ENCODE peak calls at places on chromosomes 12 and 14, in eight cellular contexts. M is A549, X is H54, H is gastrocnemius medialis, S is HepG2, R is esophagus muscularis mucosa, N is tibial nerve, Y is IMR-90. T is an unnamed sample.

GRCh38 chr12:57093412-57094193 is 4.7 kb downstream of the NAB2 start:
- DNase-seq in M (peak; percentile 64), X (no peak), H (peak; percentile 59), S (no peak), R (peak; percentile 96), N (peak; percentile 72), Y (peak; percentile 90), T (peak; percentile 75)

GRCh38 chr12:13004368-13004767 is 4.3 kb upstream of the HEBP1 start:
- DNase-seq in M (no peak), X (no peak), H (no peak), S (no peak), R (no peak), N (no peak), Y (peak; percentile 36), T (no peak)

GRCh38 chr12:111766608-111767361 is at the start of gene ALDH2:
- DNase-seq in M (peak; percentile 85), X (no peak), H (peak; percentile 55), S (peak; percentile 72), R (no peak), N (peak; percentile 70), Y (peak; percentile 43), T (peak; percentile 88)

GRCh38 chr12:128909653-128910052 is 56.4 kb downstream of the GLT1D1 start:
- DNase-seq in M (no peak), X (no peak), H (no peak), S (no peak), R (no peak), N (no peak), Y (no peak), T (peak; percentile 56)

GRCh38 chr12:45388545-45388944 is 172.7 kb downstream of the ANO6 start:
- DNase-seq in M (peak; percentile 54), X (no peak), H (no peak), S (peak; percentile 29), R (no peak), N (peak; percentile 62), Y (peak; percentile 58), T (no peak)

GRCh38 chr14:99704037-99704436 is 19.9 kb downstream of the CYP46A1 start:
- DNase-seq in M (no peak), X (no peak), H (no peak), S (no peak), R (no peak), N (no peak), Y (no peak), T (no peak)

GRCh38 chr12:41988715-41989114 is 156.0 kb downstream of the GXYLT1 start:
- DNase-seq in M (no peak), X (no peak), H (no peak), S (no peak), R (peak; percentile 42), N (no peak), Y (no peak), T (no peak)

GRCh38 chr14:61615743-61616523 is 79.4 kb upstream of the HIF1A start:
- DNase-seq in M (no peak), X (no peak), H (no peak), S (no peak), R (no peak), N (no peak), Y (no peak), T (no peak)

GRCh38 chr12:108638141-108638823 is 4.6 kb upstream of the SELPLG start:
- DNase-seq in M (no peak), X (no peak), H (peak; percentile 29), S (no peak), R (no peak), N (no peak), Y (no peak), T (no peak)

GRCh38 chr12:99386907-99387306 is 260.6 kb upstream of the GARIN6 start:
- DNase-seq in M (peak; percentile 13), X (no peak), H (no peak), S (peak; percentile 48), R (no peak), N (no peak), Y (peak; percentile 8), T (no peak)

GRCh38 chr14:78967111-78967809 is 797.1 kb downstream of the NRXN3 start:
- DNase-seq in M (no peak), X (no peak), H (no peak), S (no peak), R (no peak), N (no peak), Y (peak; percentile 85), T (no peak)

GRCh38 chr12:58655375-58655774 is 264.9 kb downstream of the LRIG3 start:
- DNase-seq in M (no peak), X (no peak), H (no peak), S (no peak), R (peak; percentile 82), N (no peak), Y (no peak), T (no peak)

GRCh38 chr12:106428379-106428778 is 70.8 kb downstream of the POLR3B start:
- DNase-seq in M (no peak), X (no peak), H (peak; percentile 42), S (no peak), R (no peak), N (peak; percentile 17), Y (peak; percentile 52), T (peak; percentile 62)

GRCh38 chr14:105294142-105294597 is 6.6 kb downstream of the BRF1 start:
- DNase-seq in M (no peak), X (no peak), H (no peak), S (no peak), R (no peak), N (no peak), Y (peak; percentile 50), T (no peak)

GRCh38 chr14:36513012-36513420 is 7.0 kb downstream of the NKX2-1 start:
- DNase-seq in M (no peak), X (no peak), H (no peak), S (no peak), R (no peak), N (no peak), Y (no peak), T (no peak)

GRCh38 chr12:106917503-106917902 is 38.2 kb upstream of the TMEM263 start:
- DNase-seq in M (no peak), X (no peak), H (no peak), S (no peak), R (no peak), N (no peak), Y (no peak), T (no peak)

GRCh38 chr12:76219806-76220205 is 128.4 kb downstream of the BBS10 start:
- DNase-seq in M (no peak), X (no peak), H (no peak), S (peak; percentile 24), R (no peak), N (no peak), Y (no peak), T (no peak)

GRCh38 chr14:57355081-57355480 is 35.3 kb upstream of the NAA30 start:
- DNase-seq in M (no peak), X (no peak), H (no peak), S (peak; percentile 26), R (no peak), N (no peak), Y (no peak), T (no peak)

GRCh38 chr12:22082190-22082701 is 36.2 kb downstream of the CMAS start:
- DNase-seq in M (no peak), X (no peak), H (no peak), S (peak; percentile 12), R (no peak), N (no peak), Y (no peak), T (no peak)
- TF ChIP-seq POLR2A in M (no peak), X (no peak), H (no peak), S (no peak), R (no peak), N (no peak), Y (no peak), T (no peak)

GRCh38 chr14:94330432-94330831 is 7.3 kb upstream of the SERPINA6 start:
- DNase-seq in M (no peak), X (no peak), H (no peak), S (no peak), R (peak; percentile 75), N (no peak), Y (no peak), T (no peak)

GRCh38 chr14:94331462-94331861 is 8.3 kb upstream of the SERPINA6 start:
- DNase-seq in M (no peak), X (no peak), H (no peak), S (no peak), R (no peak), N (no peak), Y (no peak), T (no peak)

GRCh38 chr14:94330857-94331256 is 7.7 kb upstream of the SERPINA6 start:
- DNase-seq in M (no peak), X (no peak), H (no peak), S (no peak), R (peak; percentile 86), N (no peak), Y (no peak), T (peak; percentile 79)

GRCh38 chr14:94329857-94330256 is 6.7 kb upstream of the SERPINA6 start:
- DNase-seq in M (no peak), X (no peak), H (no peak), S (no peak), R (no peak), N (no peak), Y (no peak), T (no peak)

GRCh38 chr14:94328196-94328595 is 5.1 kb upstream of the SERPINA6 start:
- DNase-seq in M (no peak), X (no peak), H (no peak), S (no peak), R (no peak), N (no peak), Y (no peak), T (no peak)
- TF ChIP-seq POLR2A in M (no peak), X (no peak), H (no peak), S (no peak), R (no peak), N (no peak), Y (no peak), T (no peak)

DNA sequence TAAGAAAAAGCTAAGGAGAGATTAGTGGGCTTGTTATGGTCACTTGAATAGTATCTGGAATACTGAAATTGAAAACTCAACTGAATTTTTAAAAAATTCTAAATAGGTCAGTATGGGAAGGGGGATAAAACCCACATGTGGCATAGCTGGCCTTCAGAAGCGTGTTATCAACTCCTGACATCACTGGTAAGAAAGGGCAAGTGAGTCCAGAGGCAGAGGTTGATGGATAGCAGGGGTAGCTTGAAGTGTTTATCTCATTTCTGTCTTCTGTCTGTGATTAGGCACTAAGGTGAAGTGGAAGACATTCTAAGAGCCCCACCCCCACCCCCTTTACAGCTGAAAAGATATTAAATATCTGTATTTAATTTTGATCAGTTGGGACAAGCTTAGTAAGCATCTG is 261.4 kb upstream of the TMTC1 start:
- DNase-seq in M (no peak), X (no peak), H (no peak), S (no peak), R (no peak), N (no peak), Y (no peak), T (no peak)
- TF ChIP-seq POLR2A in M (no peak), X (no peak), H (no peak), S (no peak), R (no peak), N (no peak), Y (no peak), T (no peak)

DNA sequence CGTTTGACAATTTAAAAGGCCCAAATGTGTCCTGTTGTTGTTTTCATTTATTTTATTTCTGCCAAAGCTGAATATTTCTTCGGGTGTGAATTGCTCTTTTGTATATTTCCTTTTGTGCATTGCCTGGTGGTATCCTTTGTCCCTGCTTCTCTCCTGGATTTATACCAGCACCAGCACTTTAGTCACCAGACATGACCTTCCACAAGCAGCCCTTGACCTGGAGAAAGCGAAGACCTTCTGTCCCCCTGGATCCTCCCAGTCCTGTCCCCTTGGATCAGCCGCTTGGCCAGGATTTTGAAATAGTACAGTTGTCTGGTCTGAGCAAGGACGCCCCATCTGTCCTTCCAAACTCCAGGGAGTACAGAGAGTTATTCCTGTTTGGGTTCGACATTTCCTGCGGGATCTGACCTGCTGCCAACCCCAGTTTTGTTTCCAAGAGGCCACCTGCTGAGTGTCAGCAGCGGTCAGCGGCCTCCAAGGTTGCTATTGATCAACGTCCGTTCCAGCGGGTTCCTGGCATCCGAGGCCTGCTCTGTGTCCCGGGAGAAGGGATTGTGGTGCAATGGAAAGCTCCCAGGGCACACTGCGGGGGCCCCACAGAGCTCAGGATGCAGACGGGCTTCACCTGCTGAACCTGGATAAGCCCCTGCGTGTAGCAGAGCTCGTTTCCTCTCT is 45.1 kb upstream of the CHGA start:
- DNase-seq in M (no peak), X (no peak), H (peak; percentile 21), S (peak; percentile 48), R (no peak), N (no peak), Y (no peak), T (peak; percentile 84)
- TF ChIP-seq POLR2A in M (no peak), X (no peak), H (no peak), S (no peak), R (no peak), N (no peak), Y (no peak), T (no peak)